ENCODE peak calls at places on chromosomes 16 and 17, in six cellular contexts. One of them, this sample, is unnamed.

GRCh38 chr16:23949630-23950290 is 114.0 kb downstream of the PRKCB start:
- DNase-seq in astrocyte of the spinal cord: no peak
- DNase-seq in ovary: no peak
- DNase-seq in left ventricle myocardium inferior: peak
- DNase-seq in ascending aorta: no peak
- DNase-seq in esophagus squamous epithelium: no peak
- DNase-seq in this sample: no peak

GRCh38 chr16:4373356-4373908 is 1.8 kb downstream of the VASN start:
- DNase-seq in astrocyte of the spinal cord: no peak
- DNase-seq in ovary: peak
- DNase-seq in left ventricle myocardium inferior: peak
- DNase-seq in ascending aorta: no peak
- DNase-seq in esophagus squamous epithelium: no peak
- DNase-seq in this sample: no peak

GRCh38 chr16:51453296-51453695 is 302.2 kb upstream of the SALL1 start:
- DNase-seq in astrocyte of the spinal cord: no peak
- DNase-seq in ovary: no peak
- DNase-seq in left ventricle myocardium inferior: no peak
- DNase-seq in ascending aorta: no peak
- DNase-seq in esophagus squamous epithelium: no peak
- DNase-seq in this sample: no peak

GRCh38 chr17:7404737-7405412 is 978 bp upstream of the TMEM256 start:
- DNase-seq in astrocyte of the spinal cord: no peak
- DNase-seq in ovary: no peak
- DNase-seq in left ventricle myocardium inferior: peak
- DNase-seq in ascending aorta: no peak
- DNase-seq in esophagus squamous epithelium: no peak
- DNase-seq in this sample: no peak

GRCh38 chr16:12260647-12261262 is 284.2 kb downstream of the SNX29 start:
- DNase-seq in astrocyte of the spinal cord: peak
- DNase-seq in ovary: peak
- DNase-seq in left ventricle myocardium inferior: no peak
- DNase-seq in ascending aorta: no peak
- DNase-seq in esophagus squamous epithelium: no peak
- DNase-seq in this sample: peak

GRCh38 chr17:77317091-77317519 is 176.3 kb downstream of the SEC14L1 start:
- DNase-seq in astrocyte of the spinal cord: peak
- DNase-seq in ovary: no peak
- DNase-seq in left ventricle myocardium inferior: no peak
- DNase-seq in ascending aorta: no peak
- DNase-seq in esophagus squamous epithelium: no peak
- DNase-seq in this sample: no peak

GRCh38 chr17:48734328-48735056 is 5.9 kb upstream of the HOXB13 start:
- DNase-seq in astrocyte of the spinal cord: no peak
- DNase-seq in ovary: no peak
- DNase-seq in left ventricle myocardium inferior: no peak
- DNase-seq in ascending aorta: no peak
- DNase-seq in esophagus squamous epithelium: no peak
- DNase-seq in this sample: no peak

GRCh38 chr17:63126607-63127006 is 160.6 kb downstream of the TANC2 start:
- DNase-seq in astrocyte of the spinal cord: no peak
- DNase-seq in ovary: no peak
- DNase-seq in left ventricle myocardium inferior: no peak
- DNase-seq in ascending aorta: no peak
- DNase-seq in esophagus squamous epithelium: no peak
- DNase-seq in this sample: no peak

GRCh38 chr17:78697846-78698343 is 84.2 kb downstream of the CYTH1 start:
- DNase-seq in astrocyte of the spinal cord: no peak
- DNase-seq in ovary: no peak
- DNase-seq in left ventricle myocardium inferior: no peak
- DNase-seq in ascending aorta: no peak
- DNase-seq in esophagus squamous epithelium: no peak
- DNase-seq in this sample: no peak

GRCh38 chr16:47565454-47565853 is 104.3 kb downstream of the PHKB start:
- DNase-seq in astrocyte of the spinal cord: peak
- DNase-seq in ovary: no peak
- DNase-seq in left ventricle myocardium inferior: peak
- DNase-seq in ascending aorta: peak
- DNase-seq in esophagus squamous epithelium: no peak
- DNase-seq in this sample: no peak

GRCh38 chr17:1727258-1727789 is 2.8 kb downstream of the WDR81 start:
- DNase-seq in astrocyte of the spinal cord: no peak
- DNase-seq in ovary: no peak
- DNase-seq in left ventricle myocardium inferior: no peak
- DNase-seq in ascending aorta: no peak
- DNase-seq in esophagus squamous epithelium: no peak
- DNase-seq in this sample: no peak

GRCh38 chr16:82331397-82331796 is 161.4 kb upstream of the MPHOSPH6 start:
- DNase-seq in astrocyte of the spinal cord: no peak
- DNase-seq in ovary: no peak
- DNase-seq in left ventricle myocardium inferior: no peak
- DNase-seq in ascending aorta: no peak
- DNase-seq in esophagus squamous epithelium: no peak
- DNase-seq in this sample: no peak

GRCh38 chr16:21526923-21527807 is 72.2 kb upstream of the METTL9 start:
- DNase-seq in astrocyte of the spinal cord: no peak
- DNase-seq in ovary: no peak
- DNase-seq in left ventricle myocardium inferior: no peak
- DNase-seq in ascending aorta: no peak
- DNase-seq in esophagus squamous epithelium: no peak
- DNase-seq in this sample: no peak

GRCh38 chr16:67701420-67701819 is 17.7 kb downstream of the GFOD2 start:
- DNase-seq in astrocyte of the spinal cord: no peak
- DNase-seq in ovary: no peak
- DNase-seq in left ventricle myocardium inferior: no peak
- DNase-seq in ascending aorta: no peak
- DNase-seq in esophagus squamous epithelium: no peak
- DNase-seq in this sample: no peak

GRCh38 chr16:89176147-89176690 is 4.7 kb downstream of the CDH15 start:
- DNase-seq in astrocyte of the spinal cord: no peak
- DNase-seq in ovary: no peak
- DNase-seq in left ventricle myocardium inferior: no peak
- DNase-seq in ascending aorta: no peak
- DNase-seq in esophagus squamous epithelium: no peak
- DNase-seq in this sample: no peak

DNA sequence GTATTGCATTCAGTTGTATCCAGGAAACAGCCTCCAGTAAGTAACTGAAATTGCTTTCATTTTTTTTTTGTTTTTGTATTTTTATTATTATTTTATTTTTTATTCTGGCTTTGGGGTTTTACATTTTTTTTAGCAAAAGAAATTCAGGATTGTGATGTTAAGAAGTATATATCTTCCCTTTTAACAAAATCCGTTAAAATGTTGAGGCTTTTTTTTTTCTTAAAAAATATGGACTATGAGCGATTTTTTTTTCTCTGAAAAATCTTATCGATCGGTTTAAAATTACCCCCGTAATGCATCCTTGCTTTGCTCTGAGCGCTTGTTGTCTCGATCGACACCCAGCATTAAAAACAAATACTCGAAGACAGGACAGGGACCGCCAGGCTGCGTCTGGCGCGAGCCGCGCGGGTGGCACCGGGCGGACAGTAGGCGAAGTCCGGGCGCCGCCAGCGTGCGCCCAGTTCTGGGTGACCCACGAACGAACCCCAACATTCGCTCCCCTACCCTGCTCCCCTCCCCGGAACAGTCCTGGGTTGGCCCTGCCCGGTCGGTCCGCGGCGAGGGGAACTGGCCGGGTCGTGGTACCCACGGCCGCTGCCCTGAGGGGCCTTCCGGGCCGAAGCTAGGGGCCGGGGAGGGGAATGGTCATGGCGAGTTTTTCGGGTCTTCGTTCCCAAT is 482 bp downstream of the BAHCC1 start:
- DNase-seq in astrocyte of the spinal cord: no peak
- DNase-seq in ovary: no peak
- DNase-seq in left ventricle myocardium inferior: no peak
- DNase-seq in ascending aorta: no peak
- DNase-seq in esophagus squamous epithelium: no peak
- DNase-seq in this sample: no peak
- H3K4me3 ChIP-seq in astrocyte of the spinal cord: peak
- H3K4me3 ChIP-seq in ovary: peak
- H3K4me3 ChIP-seq in left ventricle myocardium inferior: peak
- H3K4me3 ChIP-seq in ascending aorta: peak
- H3K4me3 ChIP-seq in esophagus squamous epithelium: peak
- H3K4me3 ChIP-seq in this sample: peak

GRCh38 chr16:31331141-31331764 is 23.7 kb upstream of the ITGAX start:
- DNase-seq in astrocyte of the spinal cord: no peak
- DNase-seq in ovary: no peak
- DNase-seq in left ventricle myocardium inferior: no peak
- DNase-seq in ascending aorta: no peak
- DNase-seq in esophagus squamous epithelium: no peak
- DNase-seq in this sample: no peak
- H3K4me3 ChIP-seq in astrocyte of the spinal cord: no peak
- H3K4me3 ChIP-seq in ovary: no peak
- H3K4me3 ChIP-seq in left ventricle myocardium inferior: peak
- H3K4me3 ChIP-seq in ascending aorta: peak
- H3K4me3 ChIP-seq in esophagus squamous epithelium: peak
- H3K4me3 ChIP-seq in this sample: peak

GRCh38 chr17:44071198-44071520 is 624 bp downstream of the G6PC3 start:
- DNase-seq in astrocyte of the spinal cord: no peak
- DNase-seq in ovary: no peak
- DNase-seq in left ventricle myocardium inferior: no peak
- DNase-seq in ascending aorta: no peak
- DNase-seq in esophagus squamous epithelium: no peak
- DNase-seq in this sample: no peak

GRCh38 chr17:44069974-44070454 is 521 bp upstream of the G6PC3 start:
- DNase-seq in astrocyte of the spinal cord: no peak
- DNase-seq in ovary: no peak
- DNase-seq in left ventricle myocardium inferior: no peak
- DNase-seq in ascending aorta: no peak
- DNase-seq in esophagus squamous epithelium: no peak
- DNase-seq in this sample: no peak

GRCh38 chr17:44074231-44074910 is 3.8 kb downstream of the G6PC3 start:
- DNase-seq in astrocyte of the spinal cord: no peak
- DNase-seq in ovary: no peak
- DNase-seq in left ventricle myocardium inferior: no peak
- DNase-seq in ascending aorta: no peak
- DNase-seq in esophagus squamous epithelium: no peak
- DNase-seq in this sample: no peak

GRCh38 chr17:44070455-44071197 is at the start of gene G6PC3:
- DNase-seq in astrocyte of the spinal cord: peak
- DNase-seq in ovary: peak
- DNase-seq in left ventricle myocardium inferior: peak
- DNase-seq in ascending aorta: peak
- DNase-seq in esophagus squamous epithelium: peak
- DNase-seq in this sample: peak

DNA sequence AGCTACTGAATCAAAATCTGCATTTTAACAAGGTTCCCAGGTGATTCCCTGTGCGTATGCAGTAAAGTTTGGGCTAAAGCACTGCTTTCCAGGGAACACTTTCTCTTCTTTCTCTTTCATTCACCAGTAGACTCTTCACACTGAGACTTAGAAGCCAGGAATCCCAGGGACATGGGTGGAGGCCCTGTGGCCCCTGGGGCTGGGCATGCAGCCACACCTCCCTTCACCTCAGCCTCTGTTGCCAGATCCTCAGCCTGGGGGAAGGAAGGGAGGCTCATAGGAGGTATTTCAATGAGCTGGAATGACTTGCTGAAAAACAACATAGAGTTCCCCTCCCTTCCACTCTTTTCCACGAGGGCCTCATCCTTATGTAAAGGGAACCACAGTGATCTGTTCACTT is 1.2 kb downstream of the G6PC3 start:
- DNase-seq in astrocyte of the spinal cord: no peak
- DNase-seq in ovary: no peak
- DNase-seq in left ventricle myocardium inferior: no peak
- DNase-seq in ascending aorta: no peak
- DNase-seq in esophagus squamous epithelium: no peak
- DNase-seq in this sample: no peak
- H3K4me3 ChIP-seq in astrocyte of the spinal cord: peak
- H3K4me3 ChIP-seq in ovary: no peak
- H3K4me3 ChIP-seq in left ventricle myocardium inferior: peak
- H3K4me3 ChIP-seq in ascending aorta: peak
- H3K4me3 ChIP-seq in esophagus squamous epithelium: peak
- H3K4me3 ChIP-seq in this sample: peak

GRCh38 chr16:29984764-29985147 is 10.7 kb downstream of the HIRIP3 start:
- DNase-seq in astrocyte of the spinal cord: no peak
- DNase-seq in ovary: no peak
- DNase-seq in left ventricle myocardium inferior: no peak
- DNase-seq in ascending aorta: no peak
- DNase-seq in esophagus squamous epithelium: no peak
- DNase-seq in this sample: no peak
- H3K4me3 ChIP-seq in astrocyte of the spinal cord: no peak
- H3K4me3 ChIP-seq in ovary: no peak
- H3K4me3 ChIP-seq in left ventricle myocardium inferior: no peak
- H3K4me3 ChIP-seq in ascending aorta: no peak
- H3K4me3 ChIP-seq in esophagus squamous epithelium: no peak
- H3K4me3 ChIP-seq in this sample: no peak

DNA sequence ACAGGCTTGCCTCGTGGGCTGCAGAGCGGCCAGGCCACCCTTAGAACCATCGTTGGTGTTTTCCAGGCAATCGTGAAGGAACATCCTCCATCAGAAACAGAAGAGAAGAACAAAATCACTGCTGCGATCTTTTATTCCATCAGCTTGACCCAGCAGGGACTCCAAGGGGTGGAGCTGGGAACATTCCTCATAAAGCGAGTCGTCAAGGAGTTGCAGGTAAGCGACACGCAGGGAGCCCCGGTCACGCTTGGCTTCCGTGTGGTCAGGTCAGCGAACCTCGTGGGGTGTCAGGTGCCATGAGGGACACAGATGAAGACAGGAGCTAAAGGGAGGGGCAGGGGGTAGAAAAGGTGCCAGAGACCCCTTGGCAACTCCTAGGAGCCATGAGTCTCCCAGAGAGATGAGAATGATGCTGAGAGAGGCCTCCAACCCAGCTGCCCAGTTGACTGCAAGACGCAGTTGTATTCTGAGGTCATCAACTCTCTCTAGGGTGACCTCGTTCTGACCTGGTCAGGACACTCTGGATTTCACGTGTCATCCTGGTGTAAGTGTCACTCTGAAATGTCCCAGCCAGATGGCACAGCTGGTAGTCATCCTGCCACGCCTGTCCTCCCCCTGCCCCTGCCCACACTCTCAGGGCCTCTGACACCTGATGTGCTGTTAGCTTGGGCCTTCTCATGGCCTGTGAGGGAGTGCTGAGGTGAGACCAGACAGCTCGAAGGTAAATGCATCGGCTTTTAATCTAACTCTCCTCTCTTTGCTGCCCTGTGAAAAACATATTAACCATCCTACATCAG is 13.4 kb downstream of the MLYCD start:
- DNase-seq in astrocyte of the spinal cord: no peak
- DNase-seq in ovary: no peak
- DNase-seq in left ventricle myocardium inferior: peak
- DNase-seq in ascending aorta: no peak
- DNase-seq in esophagus squamous epithelium: no peak
- DNase-seq in this sample: no peak
- H3K4me3 ChIP-seq in astrocyte of the spinal cord: no peak
- H3K4me3 ChIP-seq in ovary: no peak
- H3K4me3 ChIP-seq in left ventricle myocardium inferior: peak
- H3K4me3 ChIP-seq in ascending aorta: no peak
- H3K4me3 ChIP-seq in esophagus squamous epithelium: no peak
- H3K4me3 ChIP-seq in this sample: no peak

This sample was measured in NT2/D1.